ENCODE peak calls at places on chromosomes 4 and X, in ten cellular contexts. One of them, this sample, is unnamed.

GRCh38 chr4:38856524-38857337 is at the start of gene TLR6:
- DNase-seq in progenitor cell of endocrine pancreas: peak; percentile 36
- DNase-seq in activated CD4-positive, alpha-beta T cell treated with anti-CD3 and anti-CD28 coated beads, Interleukin-2, amount 10 ng/mL, durations not matched to agents 7 days and 5 days: peak; percentile 85
- DNase-seq in activated T-cell treated with anti-CD3 and anti-CD28 coated beads for 48 hours: peak; percentile 25
- DNase-seq in kidney tubule cell: peak; percentile 81
- DNase-seq in fibroblast of mammary gland: peak; percentile 59
- DNase-seq in endothelial cell: peak; percentile 51
- DNase-seq in brain microvascular endothelial cell: peak; percentile 72
- DNase-seq in A172: peak; percentile 82
- DNase-seq in PC-3: peak; percentile 87
- DNase-seq in this sample: peak; percentile 72

GRCh38 chr4:40340034-40340433 is 4.9 kb downstream of the CHRNA9 start:
- DNase-seq in progenitor cell of endocrine pancreas: no peak
- DNase-seq in activated CD4-positive, alpha-beta T cell treated with anti-CD3 and anti-CD28 coated beads, Interleukin-2, amount 10 ng/mL, durations not matched to agents 7 days and 5 days: no peak
- DNase-seq in activated T-cell treated with anti-CD3 and anti-CD28 coated beads for 48 hours: no peak
- DNase-seq in kidney tubule cell: peak; percentile 53
- DNase-seq in fibroblast of mammary gland: peak; percentile 62
- DNase-seq in endothelial cell: no peak
- DNase-seq in brain microvascular endothelial cell: no peak
- DNase-seq in A172: no peak
- DNase-seq in PC-3: peak; percentile 6
- DNase-seq in this sample: no peak

GRCh38 chr4:45992728-45993127 is 131.1 kb downstream of the GABRG1 start:
- DNase-seq in progenitor cell of endocrine pancreas: no peak
- DNase-seq in activated CD4-positive, alpha-beta T cell treated with anti-CD3 and anti-CD28 coated beads, Interleukin-2, amount 10 ng/mL, durations not matched to agents 7 days and 5 days: no peak
- DNase-seq in activated T-cell treated with anti-CD3 and anti-CD28 coated beads for 48 hours: no peak
- DNase-seq in kidney tubule cell: no peak
- DNase-seq in fibroblast of mammary gland: no peak
- DNase-seq in endothelial cell: no peak
- DNase-seq in brain microvascular endothelial cell: no peak
- DNase-seq in A172: no peak
- DNase-seq in PC-3: no peak
- DNase-seq in this sample: no peak

GRCh38 chr4:122539861-122540465 is 80.9 kb downstream of the IL21 start:
- DNase-seq in progenitor cell of endocrine pancreas: no peak
- DNase-seq in activated CD4-positive, alpha-beta T cell treated with anti-CD3 and anti-CD28 coated beads, Interleukin-2, amount 10 ng/mL, durations not matched to agents 7 days and 5 days: no peak
- DNase-seq in activated T-cell treated with anti-CD3 and anti-CD28 coated beads for 48 hours: no peak
- DNase-seq in kidney tubule cell: peak; percentile 86
- DNase-seq in fibroblast of mammary gland: no peak
- DNase-seq in endothelial cell: no peak
- DNase-seq in brain microvascular endothelial cell: peak; percentile 11
- DNase-seq in A172: peak; percentile 61
- DNase-seq in PC-3: no peak
- DNase-seq in this sample: peak; percentile 49

GRCh38 chrX:112211459-112211858 is 128.9 kb upstream of the TRPC5 start:
- DNase-seq in progenitor cell of endocrine pancreas: no peak
- DNase-seq in activated CD4-positive, alpha-beta T cell treated with anti-CD3 and anti-CD28 coated beads, Interleukin-2, amount 10 ng/mL, durations not matched to agents 7 days and 5 days: peak; percentile 5
- DNase-seq in activated T-cell treated with anti-CD3 and anti-CD28 coated beads for 48 hours: no peak
- DNase-seq in kidney tubule cell: no peak
- DNase-seq in fibroblast of mammary gland: no peak
- DNase-seq in endothelial cell: no peak
- DNase-seq in brain microvascular endothelial cell: no peak
- DNase-seq in A172: no peak
- DNase-seq in PC-3: peak; percentile 1
- DNase-seq in this sample: peak; percentile 3

GRCh38 chr4:63080929-63081328 is 1328.3 kb downstream of the TECRL start:
- DNase-seq in progenitor cell of endocrine pancreas: no peak
- DNase-seq in activated CD4-positive, alpha-beta T cell treated with anti-CD3 and anti-CD28 coated beads, Interleukin-2, amount 10 ng/mL, durations not matched to agents 7 days and 5 days: no peak
- DNase-seq in activated T-cell treated with anti-CD3 and anti-CD28 coated beads for 48 hours: no peak
- DNase-seq in kidney tubule cell: no peak
- DNase-seq in fibroblast of mammary gland: no peak
- DNase-seq in endothelial cell: no peak
- DNase-seq in brain microvascular endothelial cell: no peak
- DNase-seq in A172: no peak
- DNase-seq in PC-3: peak; percentile 55
- DNase-seq in this sample: no peak

GRCh38 chrX:55161581-55161980 is 58.6 kb upstream of the PAGE5 start:
- DNase-seq in progenitor cell of endocrine pancreas: no peak
- DNase-seq in activated CD4-positive, alpha-beta T cell treated with anti-CD3 and anti-CD28 coated beads, Interleukin-2, amount 10 ng/mL, durations not matched to agents 7 days and 5 days: no peak
- DNase-seq in activated T-cell treated with anti-CD3 and anti-CD28 coated beads for 48 hours: no peak
- DNase-seq in kidney tubule cell: peak; percentile 24
- DNase-seq in fibroblast of mammary gland: peak; percentile 0
- DNase-seq in endothelial cell: peak; percentile 2
- DNase-seq in brain microvascular endothelial cell: no peak
- DNase-seq in A172: no peak
- DNase-seq in PC-3: no peak
- DNase-seq in this sample: no peak

GRCh38 chr4:79869597-79870336 is 203.3 kb downstream of the ANTXR2 start:
- DNase-seq in progenitor cell of endocrine pancreas: no peak
- DNase-seq in activated CD4-positive, alpha-beta T cell treated with anti-CD3 and anti-CD28 coated beads, Interleukin-2, amount 10 ng/mL, durations not matched to agents 7 days and 5 days: no peak
- DNase-seq in activated T-cell treated with anti-CD3 and anti-CD28 coated beads for 48 hours: no peak
- DNase-seq in kidney tubule cell: no peak
- DNase-seq in fibroblast of mammary gland: no peak
- DNase-seq in endothelial cell: no peak
- DNase-seq in brain microvascular endothelial cell: no peak
- DNase-seq in A172: no peak
- DNase-seq in PC-3: no peak
- DNase-seq in this sample: no peak

GRCh38 chr4:184439856-184440592 is 34.3 kb downstream of the IRF2 start:
- DNase-seq in progenitor cell of endocrine pancreas: peak; percentile 15
- DNase-seq in activated CD4-positive, alpha-beta T cell treated with anti-CD3 and anti-CD28 coated beads, Interleukin-2, amount 10 ng/mL, durations not matched to agents 7 days and 5 days: no peak
- DNase-seq in activated T-cell treated with anti-CD3 and anti-CD28 coated beads for 48 hours: no peak
- DNase-seq in kidney tubule cell: peak; percentile 78
- DNase-seq in fibroblast of mammary gland: peak; percentile 88
- DNase-seq in endothelial cell: no peak
- DNase-seq in brain microvascular endothelial cell: peak; percentile 87
- DNase-seq in A172: no peak
- DNase-seq in PC-3: no peak
- DNase-seq in this sample: no peak

GRCh38 chrX:14591976-14592375 is 62.6 kb downstream of the GLRA2 start:
- DNase-seq in progenitor cell of endocrine pancreas: no peak
- DNase-seq in activated CD4-positive, alpha-beta T cell treated with anti-CD3 and anti-CD28 coated beads, Interleukin-2, amount 10 ng/mL, durations not matched to agents 7 days and 5 days: no peak
- DNase-seq in activated T-cell treated with anti-CD3 and anti-CD28 coated beads for 48 hours: no peak
- DNase-seq in kidney tubule cell: no peak
- DNase-seq in fibroblast of mammary gland: peak; percentile 36
- DNase-seq in endothelial cell: no peak
- DNase-seq in brain microvascular endothelial cell: no peak
- DNase-seq in A172: no peak
- DNase-seq in PC-3: no peak
- DNase-seq in this sample: no peak

GRCh38 chr4:7765676-7766075 is 174.0 kb downstream of the AFAP1 start:
- DNase-seq in progenitor cell of endocrine pancreas: no peak
- DNase-seq in activated CD4-positive, alpha-beta T cell treated with anti-CD3 and anti-CD28 coated beads, Interleukin-2, amount 10 ng/mL, durations not matched to agents 7 days and 5 days: no peak
- DNase-seq in activated T-cell treated with anti-CD3 and anti-CD28 coated beads for 48 hours: no peak
- DNase-seq in kidney tubule cell: no peak
- DNase-seq in fibroblast of mammary gland: no peak
- DNase-seq in endothelial cell: no peak
- DNase-seq in brain microvascular endothelial cell: no peak
- DNase-seq in A172: no peak
- DNase-seq in PC-3: no peak
- DNase-seq in this sample: no peak

GRCh38 chrX:16797358-16797757 is 11.1 kb downstream of the TXLNG start:
- DNase-seq in progenitor cell of endocrine pancreas: no peak
- DNase-seq in activated CD4-positive, alpha-beta T cell treated with anti-CD3 and anti-CD28 coated beads, Interleukin-2, amount 10 ng/mL, durations not matched to agents 7 days and 5 days: no peak
- DNase-seq in activated T-cell treated with anti-CD3 and anti-CD28 coated beads for 48 hours: no peak
- DNase-seq in kidney tubule cell: no peak
- DNase-seq in fibroblast of mammary gland: peak; percentile 80
- DNase-seq in endothelial cell: no peak
- DNase-seq in brain microvascular endothelial cell: no peak
- DNase-seq in A172: no peak
- DNase-seq in PC-3: no peak
- DNase-seq in this sample: no peak

GRCh38 chr4:12852338-12853307 is 631.5 kb downstream of the RAB28 start:
- DNase-seq in progenitor cell of endocrine pancreas: no peak
- DNase-seq in activated CD4-positive, alpha-beta T cell treated with anti-CD3 and anti-CD28 coated beads, Interleukin-2, amount 10 ng/mL, durations not matched to agents 7 days and 5 days: no peak
- DNase-seq in activated T-cell treated with anti-CD3 and anti-CD28 coated beads for 48 hours: no peak
- DNase-seq in kidney tubule cell: peak; percentile 86
- DNase-seq in fibroblast of mammary gland: peak; percentile 69
- DNase-seq in endothelial cell: peak; percentile 16
- DNase-seq in brain microvascular endothelial cell: peak; percentile 31
- DNase-seq in A172: peak; percentile 60
- DNase-seq in PC-3: peak; percentile 73
- DNase-seq in this sample: peak; percentile 80

GRCh38 chr4:8559011-8559410 is 21.2 kb upstream of the GPR78 start:
- DNase-seq in progenitor cell of endocrine pancreas: no peak
- DNase-seq in activated CD4-positive, alpha-beta T cell treated with anti-CD3 and anti-CD28 coated beads, Interleukin-2, amount 10 ng/mL, durations not matched to agents 7 days and 5 days: no peak
- DNase-seq in activated T-cell treated with anti-CD3 and anti-CD28 coated beads for 48 hours: no peak
- DNase-seq in kidney tubule cell: no peak
- DNase-seq in fibroblast of mammary gland: no peak
- DNase-seq in endothelial cell: no peak
- DNase-seq in brain microvascular endothelial cell: no peak
- DNase-seq in A172: no peak
- DNase-seq in PC-3: no peak
- DNase-seq in this sample: no peak